ENCODE peak calls at places on chromosomes 2 and 18, in eight cellular contexts. G is activated CD4-positive, alpha-beta T cell treated with anti-CD3 and anti-CD28 coated beads for 4 hours; T is HT1080; P is body of pancreas; I is anterior cingulate cortex; S is HS-5; J is lower lobe of right lung; U is NCI-H345. E is an unnamed sample.

GRCh38 chr2:222057249-222058073 is 241.3 kb downstream of the PAX3 start:
- DNase-seq in U (peak), T (no peak), S (no peak), P (no peak), G (no peak), J (no peak), I (no peak), E (peak)

GRCh38 chr2:70983506-70984227 is 5.2 kb downstream of the ANKRD53 start:
- DNase-seq in J (no peak), S (no peak), G (no peak), T (no peak), U (no peak), P (peak), I (no peak), E (no peak)

GRCh38 chr2:125746321-125746983 is 909.5 kb upstream of the GYPC start:
- DNase-seq in I (no peak), J (no peak), P (no peak), U (no peak), G (no peak), S (no peak), T (no peak), E (no peak)

GRCh38 chr2:138121769-138122661 is 157.7 kb downstream of the HNMT start:
- DNase-seq in U (peak), J (no peak), T (peak), I (no peak), P (no peak), G (no peak), S (no peak), E (no peak)

GRCh38 chr2:127176371-127177311 is 43.5 kb downstream of the CYP27C1 start:
- DNase-seq in S (no peak), I (no peak), T (no peak), G (no peak), U (no peak), P (no peak), J (peak), E (no peak)

GRCh38 chr18:55048892-55049291 is 89.6 kb upstream of the CCDC68 start:
- DNase-seq in U (no peak), J (no peak), T (peak), S (peak), G (no peak), P (no peak), I (no peak), E (no peak)

GRCh38 chr2:223528036-223528435 is 74.1 kb downstream of the SCG2 start:
- DNase-seq in S (peak), U (no peak), P (no peak), I (no peak), J (no peak), G (no peak), T (peak), E (no peak)

GRCh38 chr2:227813562-227814353 is at the start of gene CCL20:
- DNase-seq in G (peak), U (no peak), I (no peak), T (no peak), J (no peak), P (no peak), S (no peak), E (no peak)

GRCh38 chr2:2834105-2834504 is 503.0 kb upstream of the MYT1L start:
- DNase-seq in P (no peak), T (no peak), I (no peak), U (no peak), G (no peak), J (no peak), S (no peak), E (no peak)

GRCh38 chr18:79883461-79884295 is 67.8 kb downstream of the SLC66A2 start:
- DNase-seq in I (no peak), G (no peak), T (no peak), J (peak), P (no peak), S (no peak), U (no peak), E (no peak)

GRCh38 chr18:55790296-55790695 is 202.3 kb upstream of the TCF4 start:
- DNase-seq in T (peak), G (no peak), S (peak), J (no peak), P (no peak), U (no peak), I (no peak), E (no peak)

GRCh38 chr18:27735117-27735516 is 441.8 kb downstream of the CDH2 start:
- DNase-seq in U (peak), J (no peak), S (no peak), G (no peak), P (no peak), T (no peak), I (no peak), E (no peak)

GRCh38 chr2:164039270-164039669 is 303.5 kb upstream of the FIGN start:
- DNase-seq in I (no peak), S (no peak), G (no peak), P (no peak), J (no peak), T (no peak), U (no peak), E (no peak)

GRCh38 chr2:138777996-138778395 is 2.2 kb downstream of the NXPH2 start:
- DNase-seq in T (peak), J (no peak), S (peak), P (no peak), I (no peak), G (no peak), U (no peak), E (no peak)

GRCh38 chr2:239359194-239359912 is 41.5 kb downstream of the HDAC4 start:
- DNase-seq in J (no peak), P (no peak), T (no peak), G (no peak), I (no peak), U (no peak), S (no peak), E (no peak)

GRCh38 chr2:101047075-101047766 is 45.1 kb downstream of the RPL31 start:
- DNase-seq in T (peak), I (no peak), G (no peak), J (no peak), P (peak), S (no peak), U (no peak), E (no peak)

GRCh38 chr2:46239847-46240181 is 57.4 kb upstream of the EPAS1 start:
- DNase-seq in G (peak), P (no peak), U (no peak), I (no peak), T (peak), J (no peak), S (no peak), E (no peak)

GRCh38 chr18:58429442-58429841 is 199.4 kb downstream of the ALPK2 start:
- DNase-seq in J (no peak), T (no peak), G (no peak), S (no peak), P (peak), U (no peak), I (no peak), E (no peak)

GRCh38 chr2:128663371-128664050 is 344.8 kb upstream of the HS6ST1 start:
- DNase-seq in T (no peak), G (no peak), U (no peak), I (no peak), P (no peak), J (no peak), S (no peak), E (no peak)

GRCh38 chr2:234632527-234633391 is 135.9 kb upstream of the ARL4C start:
- DNase-seq in G (no peak), J (no peak), T (no peak), U (no peak), S (no peak), P (no peak), I (no peak), E (no peak)

GRCh38 chr2:138515084-138515483 is 13.5 kb downstream of the SPOPL start:
- DNase-seq in G (no peak), U (no peak), J (no peak), T (no peak), S (no peak), P (no peak), I (no peak), E (no peak)

GRCh38 chr2:220181158-220181557 is 553.7 kb downstream of the SLC4A3 start:
- DNase-seq in G (no peak), U (no peak), T (no peak), J (no peak), S (no peak), I (no peak), P (no peak), E (no peak)

GRCh38 chr2:232319117-232320037 is 59.2 kb upstream of the ALPP start:
- DNase-seq in S (no peak), T (no peak), J (no peak), U (no peak), G (no peak), I (no peak), P (no peak), E (no peak)

GRCh38 chr2:141523199-141523598 is 607.6 kb downstream of the LRP1B start:
- DNase-seq in I (no peak), T (no peak), U (no peak), G (no peak), S (no peak), J (no peak), P (no peak), E (no peak)

GRCh38 chr2:26875083-26875634 is 27.2 kb downstream of the DPYSL5 start:
- DNase-seq in J (no peak), G (no peak), S (no peak), I (no peak), T (no peak), U (no peak), P (no peak), E (no peak)

GRCh38 chr18:79575891-79576685 is 103.5 kb upstream of the CTDP1 start:
- DNase-seq in U (peak), P (peak), G (no peak), I (no peak), S (no peak), T (no peak), J (peak), E (peak)

GRCh38 chr2:156455366-156455975 is 19.3 kb downstream of the GPD2 start:
- DNase-seq in S (peak), T (peak), I (no peak), U (no peak), J (no peak), G (no peak), P (no peak), E (peak)

GRCh38 chr2:157032019-157032418 is 225.5 kb upstream of the GALNT5 start:
- DNase-seq in J (no peak), S (peak), T (peak), I (no peak), U (no peak), P (no peak), G (no peak), E (no peak)

GRCh38 chr2:228707846-228708245 is 526.4 kb upstream of the SPHKAP start:
- DNase-seq in S (no peak), U (no peak), P (no peak), J (no peak), T (no peak), I (no peak), G (no peak), E (no peak)

GRCh38 chr2:170177950-170178781 is at the start of gene MYO3B:
- DNase-seq in S (no peak), I (no peak), P (no peak), G (no peak), U (no peak), T (peak), J (no peak), E (peak)

GRCh38 chr18:3262234-3263171 is 570 bp downstream of the MYL12B start:
- DNase-seq in J (no peak), P (no peak), G (peak), S (no peak), T (peak), I (no peak), U (no peak), E (no peak)

GRCh38 chr2:231644426-231644825 is 51.8 kb downstream of the TEX44 start:
- DNase-seq in P (no peak), G (no peak), T (no peak), U (no peak), S (no peak), J (no peak), I (no peak), E (no peak)

GRCh38 chr2:171669121-171669520 is 18.1 kb upstream of the DYNC1I2 start:
- DNase-seq in T (no peak), P (no peak), J (no peak), S (no peak), I (no peak), G (no peak), U (peak), E (no peak)

GRCh38 chr2:23452853-23453420 is 68.0 kb downstream of the KLHL29 start:
- DNase-seq in J (no peak), G (no peak), I (no peak), S (no peak), P (no peak), T (peak), U (no peak), E (no peak)

GRCh38 chr2:104790100-104790811 is 63.7 kb upstream of the POU3F3 start:
- DNase-seq in U (no peak), G (no peak), J (no peak), P (no peak), I (no peak), S (no peak), T (no peak), E (no peak)